ENCODE peak calls at places on chromosomes 4 and X, in seven cellular contexts. H is HepG2, A is psoas muscle, J is cardiac fibroblast, C is RWPE2, V is left ventricle myocardium inferior, O is fibroblast of pulmonary artery. T is an unnamed sample.

GRCh38 chr4:186719925-186720694 is 3.5 kb downstream of the FAT1 start:
- DNase-seq in H (no peak), A (no peak), J (peak), C (no peak), V (no peak), O (peak), T (peak)

GRCh38 chrX:119230850-119231249 is 5.2 kb upstream of the PGRMC1 start:
- DNase-seq in H (no peak), A (no peak), J (no peak), C (no peak), V (no peak), O (no peak), T (no peak)

GRCh38 chr4:164926301-164926700 is 49.3 kb downstream of the APELA start:
- DNase-seq in H (no peak), A (no peak), J (no peak), C (no peak), V (no peak), O (no peak), T (peak)

GRCh38 chrX:98065151-98065550 is 1181.4 kb downstream of the RPA4 start:
- DNase-seq in H (no peak), A (no peak), J (no peak), C (no peak), V (no peak), O (no peak), T (no peak)

GRCh38 chr4:143335979-143336827 is 473 bp upstream of the GAB1 start:
- DNase-seq in H (peak), A (peak), J (peak), C (peak), V (peak), O (peak), T (peak)

GRCh38 chr4:85744950-85745349 is 270.0 kb downstream of the ARHGAP24 start:
- DNase-seq in H (no peak), A (no peak), J (peak), C (no peak), V (no peak), O (no peak), T (peak)

GRCh38 chrX:5936438-5936837 is 292.2 kb downstream of the NLGN4X start:
- DNase-seq in H (no peak), A (no peak), J (peak), C (no peak), V (no peak), O (no peak), T (no peak)

GRCh38 chr4:24607338-24607737 is 23.0 kb upstream of the DHX15 start:
- DNase-seq in H (no peak), A (no peak), J (peak), C (no peak), V (no peak), O (peak), T (no peak)

GRCh38 chr4:176547005-176547404 is 227.2 kb downstream of the SPCS3 start:
- DNase-seq in H (no peak), A (no peak), J (peak), C (no peak), V (no peak), O (peak), T (no peak)

GRCh38 chrX:71909956-71910355 is 689 bp upstream of the NHSL2 start:
- DNase-seq in H (no peak), A (no peak), J (no peak), C (no peak), V (no peak), O (peak), T (no peak)

GRCh38 chr4:82223715-82224114 is 150.1 kb downstream of the HNRNPD start:
- DNase-seq in H (no peak), A (no peak), J (no peak), C (no peak), V (peak), O (peak), T (no peak)

GRCh38 chr4:58139269-58139668 is 1029.1 kb upstream of the IGFBP7 start:
- DNase-seq in H (no peak), A (no peak), J (no peak), C (no peak), V (no peak), O (no peak), T (no peak)

GRCh38 chr4:8507624-8508023 is 67.0 kb downstream of the TRMT44 start:
- DNase-seq in H (no peak), A (no peak), J (no peak), C (peak), V (no peak), O (no peak), T (no peak)

GRCh38 chr4:176339936-176340761 is 20.4 kb downstream of the SPCS3 start:
- DNase-seq in H (no peak), A (no peak), J (no peak), C (no peak), V (no peak), O (peak), T (no peak)

GRCh38 chrX:39619182-39620009 is 478.4 kb downstream of the BCOR start:
- DNase-seq in H (no peak), A (no peak), J (peak), C (no peak), V (no peak), O (peak), T (peak)

GRCh38 chrX:19924285-19924684 is 36.9 kb upstream of the SH3KBP1 start:
- DNase-seq in H (no peak), A (no peak), J (peak), C (no peak), V (no peak), O (no peak), T (no peak)

GRCh38 chrX:15834827-15835595 is 19.6 kb downstream of the AP1S2 start:
- DNase-seq in H (no peak), A (no peak), J (no peak), C (no peak), V (no peak), O (no peak), T (peak)

GRCh38 chr4:74733760-74734159 is 60.6 kb downstream of the BTC start:
- DNase-seq in H (no peak), A (no peak), J (no peak), C (no peak), V (no peak), O (no peak), T (no peak)

GRCh38 chr4:143294310-143294709 is 42.4 kb upstream of the GAB1 start:
- DNase-seq in H (no peak), A (peak), J (peak), C (no peak), V (peak), O (peak), T (no peak)

GRCh38 chrX:13452283-13452682 is 117.1 kb upstream of the EGFL6 start:
- DNase-seq in H (no peak), A (no peak), J (no peak), C (no peak), V (peak), O (no peak), T (no peak)

DNA sequence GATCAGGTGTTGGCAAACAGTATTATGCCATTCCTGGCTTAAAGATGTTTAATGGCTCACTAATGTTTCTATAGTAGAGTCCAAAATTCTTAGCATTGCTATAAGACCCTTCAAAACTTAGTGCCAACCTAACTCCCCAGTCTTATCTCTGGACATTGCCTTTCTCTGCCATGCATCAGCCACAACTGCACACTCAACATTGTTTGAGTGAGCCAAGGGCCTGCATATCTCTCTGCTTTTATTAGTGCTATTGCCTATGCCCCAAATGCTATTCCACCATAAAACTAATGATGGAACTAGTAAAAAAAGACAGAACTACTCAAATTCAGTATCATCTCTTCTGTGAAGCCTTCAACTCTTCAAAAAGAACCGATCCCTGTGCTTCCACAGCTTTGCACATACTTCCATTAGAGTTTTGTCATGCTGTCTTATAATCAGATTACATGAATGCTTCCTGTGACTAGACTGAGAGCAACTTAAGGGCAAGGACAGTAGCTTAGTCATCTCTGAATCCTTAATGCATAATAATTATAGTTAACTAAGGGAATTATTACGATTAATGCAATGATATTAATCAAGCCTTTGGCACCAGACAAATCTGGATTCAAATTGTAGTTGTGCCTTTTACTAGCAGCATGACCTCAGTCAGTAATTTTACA is 53.7 kb downstream of the CHM start:
- DNase-seq in H (no peak), A (no peak), J (no peak), C (no peak), V (no peak), O (no peak), T (peak)
- H3K4me3 ChIP-seq in H (no peak), A (no peak), J (no peak), C (no peak), V (no peak), O (no peak), T (no peak)

GRCh38 chrX:122219226-122219625 is 964.9 kb upstream of the GRIA3 start:
- DNase-seq in H (no peak), A (no peak), J (no peak), C (no peak), V (no peak), O (no peak), T (peak)

GRCh38 chrX:122218666-122219065 is 965.4 kb upstream of the GRIA3 start:
- DNase-seq in H (no peak), A (no peak), J (no peak), C (no peak), V (no peak), O (no peak), T (peak)

GRCh38 chrX:122219735-122220134 is 964.3 kb upstream of the GRIA3 start:
- DNase-seq in H (no peak), A (no peak), J (no peak), C (no peak), V (no peak), O (no peak), T (peak)

GRCh38 chrX:122220644-122221373 is 963.3 kb upstream of the GRIA3 start:
- DNase-seq in H (no peak), A (no peak), J (no peak), C (no peak), V (no peak), O (no peak), T (no peak)
- TF ChIP-seq CTCF in H (no peak), A (no peak), J (no peak), C (no peak), V (no peak), O (no peak), T (no peak)

GRCh38 chrX:52995974-52996304 is 37.6 kb upstream of the FAM156A start:
- DNase-seq in H (no peak), A (no peak), J (no peak), C (no peak), V (no peak), O (no peak), T (no peak)
- H3K4me3 ChIP-seq in H (peak), A (peak), J (peak), C (peak), V (peak), O (peak), T (peak)

DNA sequence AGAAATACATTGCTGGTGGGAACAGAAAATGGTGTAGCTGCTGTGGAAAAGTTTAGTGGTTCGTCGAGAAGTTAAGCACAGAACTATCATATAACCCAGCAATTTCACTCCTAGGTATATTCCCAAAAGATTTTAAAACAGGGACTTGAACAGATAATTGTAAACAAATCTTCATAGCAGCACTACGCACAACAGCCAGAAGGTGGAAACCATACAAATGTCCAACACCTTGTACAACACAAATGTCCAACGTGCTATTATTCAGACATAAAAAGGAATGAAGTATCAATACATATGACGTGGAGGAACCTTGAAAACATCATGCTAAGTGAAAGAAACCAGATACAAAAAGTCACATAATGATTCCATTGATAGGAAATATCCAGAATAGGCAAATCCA is 37.9 kb downstream of the CUL4B start:
- DNase-seq in H (no peak), A (no peak), J (no peak), C (no peak), V (no peak), O (no peak), T (no peak)
- TF ChIP-seq CTCF in H (no peak), A (no peak), J (no peak), C (no peak), V (no peak), O (no peak), T (no peak)

DNA sequence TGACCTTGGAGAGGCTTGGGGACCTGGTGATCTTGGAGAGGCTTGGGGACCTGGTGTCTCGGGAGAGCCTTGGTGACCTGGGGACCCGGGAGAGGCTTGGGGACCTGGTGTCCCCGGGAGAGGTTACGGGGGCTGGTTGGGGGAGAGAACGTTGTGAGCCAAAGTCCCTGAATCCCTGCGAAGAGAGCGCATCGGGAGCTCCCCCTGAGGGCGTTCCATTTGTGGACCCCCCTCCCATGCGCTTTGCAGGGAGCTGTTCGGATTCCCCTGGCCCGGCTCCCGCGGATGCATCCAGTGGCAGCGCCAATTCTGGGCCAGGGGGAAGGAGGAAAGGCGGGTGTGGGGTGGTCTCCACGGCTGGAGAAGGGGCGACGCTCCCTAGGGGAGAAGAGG is 13.3 kb downstream of the SHOX start:
- DNase-seq in H (no peak), A (no peak), J (no peak), C (no peak), V (no peak), O (no peak), T (no peak)
- H3K4me3 ChIP-seq in H (no peak), A (no peak), J (no peak), C (no peak), V (no peak), O (no peak), T (no peak)

DNA sequence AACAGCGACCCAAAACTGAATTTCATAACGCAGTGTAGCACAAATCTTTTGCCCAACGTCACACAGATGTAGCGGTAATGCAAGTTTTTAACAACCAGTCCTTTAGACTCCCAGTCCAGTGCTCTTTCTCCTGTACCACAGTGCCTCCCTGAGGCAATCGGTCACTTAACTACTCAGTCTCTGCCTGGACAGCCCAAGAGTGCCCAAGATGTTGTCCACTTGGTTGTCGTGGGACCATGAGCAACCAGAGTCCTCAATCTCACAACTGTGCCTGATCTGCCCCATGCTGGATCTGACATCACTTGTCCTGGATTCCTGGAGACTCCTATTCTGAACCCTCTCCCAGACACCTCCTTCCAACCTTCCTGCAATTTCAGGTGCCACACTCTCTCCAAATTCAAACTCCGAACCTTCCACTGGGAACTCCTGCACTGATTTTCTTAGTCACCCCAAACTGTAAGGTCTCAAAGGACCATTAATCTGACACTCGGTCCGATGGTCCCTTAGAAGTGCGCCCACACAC is 702 bp downstream of the MMGT1 start:
- DNase-seq in H (no peak), A (no peak), J (peak), C (no peak), V (no peak), O (peak), T (peak)
- TF ChIP-seq CTCF in H (peak), A (no peak), J (peak), C (peak), V (peak), O (no peak), T (peak)

DNA sequence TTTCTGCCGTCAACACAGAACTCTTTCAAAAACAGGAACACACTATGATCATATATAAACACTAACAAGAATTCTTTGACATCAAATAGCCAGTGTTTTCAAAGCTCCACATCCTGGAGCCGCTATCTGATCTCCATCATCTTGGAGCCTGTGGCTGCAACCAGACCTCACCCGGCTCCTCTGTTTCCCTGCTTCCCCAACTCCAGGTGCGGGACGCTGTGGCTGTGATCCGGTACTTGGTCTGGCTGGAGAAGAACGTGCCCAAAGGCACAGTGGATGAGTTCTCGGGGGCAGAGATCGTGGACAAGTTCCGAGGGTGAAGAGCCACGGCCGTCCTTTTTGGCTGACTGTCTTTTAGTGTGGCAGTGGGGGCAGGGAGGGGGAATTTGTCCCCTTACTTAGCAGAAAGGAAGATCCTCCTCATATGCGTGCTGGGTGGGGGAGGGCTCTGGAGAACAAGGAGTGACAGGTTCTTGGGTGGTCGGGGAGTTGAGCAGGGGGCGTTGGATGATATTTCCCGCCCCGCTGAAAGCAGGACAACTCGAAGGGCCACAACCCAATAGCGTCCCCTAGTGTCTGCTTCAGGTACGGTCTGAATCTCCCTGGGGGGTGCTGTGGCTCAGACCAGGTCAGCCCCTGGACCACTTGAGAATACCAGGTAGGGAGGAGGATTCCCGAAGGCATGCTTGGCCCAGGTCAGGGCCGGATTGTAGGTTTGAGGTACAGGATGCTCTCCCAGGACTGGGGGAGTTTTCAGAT is 15.7 kb downstream of the XPNPEP2 start:
- DNase-seq in H (no peak), A (peak), J (no peak), C (no peak), V (no peak), O (no peak), T (no peak)
- H3K4me3 ChIP-seq in H (no peak), A (no peak), J (no peak), C (no peak), V (no peak), O (no peak), T (no peak)

DNA sequence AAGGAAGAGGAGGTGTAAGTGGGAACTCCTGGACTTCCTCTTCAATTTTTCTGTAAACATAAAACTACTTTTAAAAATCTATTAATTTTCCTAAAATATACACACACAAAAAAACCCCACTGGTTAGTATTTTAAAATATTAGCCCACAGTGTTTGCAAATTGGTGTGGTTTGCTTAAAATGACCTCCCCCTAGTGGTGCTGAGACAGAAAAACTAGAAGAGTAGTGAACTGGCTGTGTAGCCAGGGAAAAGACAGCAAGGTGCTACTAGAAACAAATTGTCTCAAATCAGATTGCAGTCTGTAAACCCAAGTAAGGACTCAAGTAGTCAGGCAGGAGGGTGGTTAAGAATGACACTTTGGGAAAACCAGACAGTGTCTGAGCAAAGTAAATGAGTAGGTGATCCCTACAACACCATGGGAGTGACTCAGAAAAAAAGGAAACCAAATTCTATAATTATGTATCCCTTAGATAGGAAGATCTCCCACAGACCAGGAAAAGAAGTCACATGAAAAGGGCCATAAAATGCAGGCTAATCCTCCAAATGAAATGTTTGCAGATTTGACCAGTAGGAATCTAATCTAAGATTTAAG is 26.0 kb downstream of the AMTN start:
- DNase-seq in H (peak), A (no peak), J (peak), C (no peak), V (no peak), O (peak), T (peak)
- TF ChIP-seq CTCF in H (peak), A (no peak), J (peak), C (peak), V (peak), O (peak), T (peak)

GRCh38 chr4:4855293-4856070 is 4.0 kb upstream of the MSX1 start:
- DNase-seq in H (no peak), A (peak), J (no peak), C (no peak), V (no peak), O (no peak), T (no peak)
- H3K4me3 ChIP-seq in H (no peak), A (no peak), J (no peak), C (no peak), V (peak), O (no peak), T (no peak)

T was measured in epithelial cell of esophagus.